ENCODE peak calls at places on chromosomes 12 and 14, in seven cellular contexts. X, G, Y, N, K, H and J are unnamed samples.
A peak's percentile ranks its signal among the peaks of the same experiment; 100 is the strongest.

GRCh38 chr12:71193041-71193440 is 35.2 kb upstream of the TSPAN8 start:
- DNase-seq in K (no peak), X (no peak), N (no peak), Y (no peak), G (no peak), H (no peak), J (no peak)

GRCh38 chr12:89752331-89752730 is 43.7 kb upstream of the ATP2B1 start:
- DNase-seq in G (no peak), N (no peak), X (peak; percentile 28), H (no peak), K (no peak), Y (no peak), J (no peak)

GRCh38 chr14:54498095-54498531 is 9.3 kb upstream of the GMFB start:
- DNase-seq in H (no peak), K (no peak), Y (no peak), N (no peak), G (no peak), X (no peak), J (no peak)

GRCh38 chr12:42859612-42860011 is 270.1 kb upstream of the PRICKLE1 start:
- DNase-seq in G (no peak), H (no peak), K (no peak), N (no peak), Y (no peak), X (no peak), J (no peak)

GRCh38 chr14:51479584-51480305 is 172.0 kb upstream of the FRMD6 start:
- DNase-seq in N (no peak), G (no peak), H (no peak), K (no peak), Y (peak; percentile 16), X (peak; percentile 45), J (no peak)

GRCh38 chr14:23094666-23095195 is at the start of gene ACIN1:
- DNase-seq in K (peak; percentile 80), Y (peak; percentile 70), N (no peak), H (peak; percentile 96), X (peak; percentile 90), G (peak; percentile 84), J (peak; percentile 93)

GRCh38 chr12:116123511-116124258 is 153.8 kb downstream of the MED13L start:
- DNase-seq in G (peak; percentile 21), H (peak; percentile 86), N (no peak), Y (peak; percentile 76), X (peak; percentile 74), K (peak; percentile 28), J (peak; percentile 58)

GRCh38 chr12:107845980-107846659 is 71.6 kb downstream of the ASCL4 start:
- DNase-seq in N (no peak), H (no peak), G (no peak), K (no peak), Y (no peak), X (no peak), J (no peak)

GRCh38 chr12:56658921-56659320 is 13.1 kb upstream of the ATP5F1B start:
- DNase-seq in Y (no peak), H (no peak), X (no peak), K (no peak), N (no peak), G (no peak), J (no peak)

GRCh38 chr12:68162374-68162773 is 2.8 kb upstream of the IFNG start:
- DNase-seq in G (no peak), X (no peak), K (no peak), N (no peak), Y (peak; percentile 39), H (no peak), J (no peak)

GRCh38 chr12:50074936-50075807 is 10.0 kb upstream of the SMARCD1 start:
- DNase-seq in X (peak; percentile 88), H (peak; percentile 92), K (peak; percentile 77), N (peak; percentile 79), Y (peak; percentile 87), G (peak; percentile 89), J (peak; percentile 88)

GRCh38 chr12:65876898-65877721 is 52.8 kb downstream of the HMGA2 start:
- DNase-seq in Y (peak; percentile 35), K (no peak), G (no peak), N (no peak), H (peak; percentile 60), X (peak; percentile 40), J (peak; percentile 68)

GRCh38 chr12:40688085-40688725 is 4.0 kb upstream of the CNTN1 start:
- DNase-seq in Y (no peak), K (no peak), N (no peak), X (no peak), H (no peak), G (no peak), J (no peak)

GRCh38 chr14:74324945-74325361 is 22.2 kb upstream of the ABCD4 start:
- DNase-seq in Y (peak; percentile 60), K (no peak), N (peak; percentile 65), H (peak; percentile 74), X (peak; percentile 37), G (peak; percentile 67), J (peak; percentile 36)

GRCh38 chr14:54642121-54642520 is 75.2 kb downstream of the SAMD4A start:
- DNase-seq in G (no peak), Y (no peak), N (no peak), K (no peak), X (no peak), H (no peak), J (no peak)

GRCh38 chr14:30553311-30553989 is 5.5 kb upstream of the G2E3 start:
- DNase-seq in Y (peak; percentile 84), H (no peak), N (no peak), K (no peak), G (peak; percentile 73), X (peak; percentile 78), J (no peak)

GRCh38 chr12:49232940-49233841 is 31.7 kb upstream of the TUBA1C start:
- DNase-seq in Y (no peak), G (peak; percentile 35), K (no peak), N (no peak), X (peak; percentile 44), H (peak; percentile 92), J (no peak)

GRCh38 chr14:70907996-70908917 is 998 bp downstream of the PCNX1 start:
- DNase-seq in H (peak; percentile 72), G (peak; percentile 70), Y (peak; percentile 59), K (peak; percentile 70), X (peak; percentile 71), N (peak; percentile 37), J (peak; percentile 50)

GRCh38 chr12:45660330-45660729 is 69.2 kb upstream of the ARID2 start:
- DNase-seq in H (no peak), K (no peak), N (no peak), X (peak; percentile 64), Y (peak; percentile 91), G (peak; percentile 14), J (peak; percentile 1)

GRCh38 chr12:47194501-47194900 is 114.7 kb upstream of the AMIGO2 start:
- DNase-seq in H (no peak), Y (no peak), K (no peak), X (no peak), G (no peak), N (no peak), J (no peak)

GRCh38 chr12:123471374-123472068 is 13.6 kb downstream of the SNRNP35 start:
- DNase-seq in G (peak; percentile 53), X (peak; percentile 71), Y (no peak), N (peak; percentile 28), K (no peak), H (no peak), J (no peak)

GRCh38 chr12:113440947-113441782 is 19.0 kb downstream of the SDSL start:
- DNase-seq in K (no peak), G (no peak), H (no peak), N (no peak), X (no peak), Y (no peak), J (no peak)

GRCh38 chr14:61109288-61109687 is 128.2 kb downstream of the SLC38A6 start:
- DNase-seq in H (no peak), Y (no peak), K (no peak), G (no peak), X (peak; percentile 41), N (no peak), J (no peak)

GRCh38 chr12:52925717-52926595 is 21.1 kb upstream of the KRT8 start:
- DNase-seq in X (no peak), H (no peak), K (no peak), G (no peak), Y (peak; percentile 95), N (no peak), J (no peak)

GRCh38 chr12:107320031-107320928 is 226.9 kb upstream of the CRY1 start:
- DNase-seq in H (peak; percentile 76), X (peak; percentile 38), G (no peak), N (peak; percentile 82), K (peak; percentile 90), Y (peak; percentile 89), J (peak; percentile 50)

GRCh38 chr12:130161261-130162231 is 718 bp upstream of the FZD10 start:
- DNase-seq in K (no peak), X (no peak), N (no peak), H (peak; percentile 88), Y (no peak), G (no peak), J (no peak)

GRCh38 chr14:64502476-64503183 is 1.0 kb downstream of the ZBTB25 start:
- DNase-seq in K (peak; percentile 19), G (no peak), X (no peak), H (peak; percentile 44), Y (peak; percentile 43), N (no peak), J (no peak)

GRCh38 chr12:31004666-31005065 is 69.0 kb upstream of the DDX11 start:
- DNase-seq in H (no peak), N (no peak), G (no peak), Y (no peak), K (no peak), X (no peak), J (no peak)

GRCh38 chr14:102568115-102568614 is 24.3 kb upstream of the RCOR1 start:
- DNase-seq in G (no peak), Y (peak; percentile 78), H (no peak), K (peak; percentile 48), X (no peak), N (peak; percentile 58), J (no peak)

GRCh38 chr14:23537351-23538048 is 14.1 kb downstream of the ZFHX2 start:
- DNase-seq in H (peak; percentile 63), N (no peak), G (no peak), Y (no peak), X (peak; percentile 29), K (no peak), J (peak; percentile 41)

GRCh38 chr12:30982413-30982812 is 55.9 kb downstream of the TSPAN11 start:
- DNase-seq in N (no peak), G (no peak), X (no peak), K (no peak), Y (no peak), H (no peak), J (peak; percentile 37)